ENCODE peak calls at places on chromosomes 4 and X, in six cellular contexts. A is anterior cingulate cortex, Y is NCI-H1417, M is memory B cell, E is germinal center, O is ovary. Z is an unnamed sample.

GRCh38 chrX:149371984-149372383 is 133.1 kb downstream of the IDS start:
- DNase-seq in A (no peak), Y (no peak), M (no peak), E (no peak), O (no peak), Z (no peak)

GRCh38 chr4:182189107-182189878 is 53.9 kb upstream of the TENM3 start:
- DNase-seq in A (no peak), Y (no peak), M (no peak), E (no peak), O (no peak), Z (no peak)

GRCh38 chr4:2942532-2943363 is 20.5 kb downstream of the NOP14 start:
- DNase-seq in A (no peak), Y (no peak), M (no peak), E (no peak), O (peak), Z (no peak)

GRCh38 chrX:116667346-116667745 is 204.6 kb upstream of the CT83 start:
- DNase-seq in A (no peak), Y (no peak), M (no peak), E (no peak), O (no peak), Z (no peak)

GRCh38 chr4:40196724-40197281 is at the start of gene RHOH:
- DNase-seq in A (no peak), Y (no peak), M (peak), E (peak), O (no peak), Z (no peak)

GRCh38 chrX:118520858-118521206 is 25.2 kb downstream of the DOCK11 start:
- DNase-seq in A (no peak), Y (no peak), M (no peak), E (no peak), O (no peak), Z (no peak)

GRCh38 chr4:83560523-83560922 is 24.6 kb downstream of the GPAT3 start:
- DNase-seq in A (no peak), Y (no peak), M (no peak), E (no peak), O (no peak), Z (no peak)

GRCh38 chr4:103422467-103423219 is 224.5 kb upstream of the CENPE start:
- DNase-seq in A (no peak), Y (no peak), M (no peak), E (no peak), O (no peak), Z (no peak)

GRCh38 chrX:87517571-87518141 is at the start of gene KLHL4:
- DNase-seq in A (peak), Y (peak), M (no peak), E (no peak), O (peak), Z (peak)

GRCh38 chr4:7295201-7295916 is 103.0 kb downstream of the SORCS2 start:
- DNase-seq in A (peak), Y (no peak), M (no peak), E (no peak), O (peak), Z (peak)

Z was measured in occipital lobe.